ENCODE peak calls at places on chromosomes 16 and 17, in five cellular contexts. O is NCI-H2029, C is NCI-H460, I is endodermal cell, G is glomerular endothelial cell. Y is an unnamed sample.

GRCh38 chr17:40290629-40291296 is 3.1 kb downstream of the CDC6 start:
- DNase-seq in I (peak; percentile 76), C (peak; percentile 74), O (peak; percentile 63), G (no peak), Y (peak; percentile 58)

GRCh38 chr17:13600475-13601316 is 1.0 kb downstream of the HS3ST3A1 start:
- DNase-seq in G (no peak), C (no peak), O (no peak), I (peak; percentile 85), Y (peak; percentile 74)

GRCh38 chr16:69187387-69187890 is 475 bp downstream of the SNTB2 start:
- DNase-seq in G (no peak), I (peak; percentile 81), O (no peak), C (no peak), Y (peak; percentile 82)

GRCh38 chr17:39231587-39232551 is 6.1 kb upstream of the STAC2 start:
- DNase-seq in G (no peak), O (no peak), C (no peak), I (peak; percentile 92), Y (peak; percentile 94)

GRCh38 chr17:28317965-28318758 is 838 bp upstream of the TMEM97 start:
- DNase-seq in O (no peak), C (no peak), I (peak; percentile 84), G (no peak), Y (peak; percentile 74)

GRCh38 chr17:47834756-47835155 is 3.3 kb downstream of the LRRC46 start:
- DNase-seq in O (no peak), G (no peak), I (no peak), C (no peak), Y (no peak)

GRCh38 chr17:64406321-64407200 is 15.9 kb upstream of the PECAM1 start:
- DNase-seq in I (peak; percentile 69), G (no peak), C (no peak), O (peak; percentile 11), Y (no peak)

GRCh38 chr17:49969134-49969759 is at the start of gene DLX4:
- DNase-seq in C (no peak), G (no peak), O (no peak), I (peak; percentile 85), Y (peak; percentile 92)

GRCh38 chr16:23223368-23223767 is 40.8 kb downstream of the SCNN1G start:
- DNase-seq in O (no peak), C (no peak), G (no peak), I (peak; percentile 59), Y (no peak)

GRCh38 chr17:12620200-12620720 is 45.4 kb upstream of the MYOCD start:
- DNase-seq in O (no peak), G (no peak), C (peak; percentile 42), I (no peak), Y (peak; percentile 13)

GRCh38 chr17:17767096-17767470 is 69.7 kb downstream of the SREBF1 start:
- DNase-seq in G (no peak), C (no peak), O (no peak), I (no peak), Y (no peak)

GRCh38 chr16:70579648-70580630 is 56.3 kb downstream of the SF3B3 start:
- DNase-seq in G (no peak), C (no peak), O (no peak), I (peak; percentile 68), Y (peak; percentile 66)

GRCh38 chr17:7323731-7324437 is 5.3 kb downstream of the NEURL4 start:
- DNase-seq in G (no peak), O (no peak), C (no peak), I (peak; percentile 97), Y (peak; percentile 98)

GRCh38 chr17:3626831-3627565 is 9.1 kb downstream of the SHPK start:
- DNase-seq in I (no peak), C (no peak), G (no peak), O (no peak), Y (no peak)

GRCh38 chr16:2471016-2471652 is at the start of gene NTN3:
- DNase-seq in C (no peak), I (peak; percentile 76), G (no peak), O (no peak), Y (peak; percentile 96)

GRCh38 chr16:102060-102855 is 24.2 kb downstream of the MPG start:
- DNase-seq in G (no peak), C (no peak), O (no peak), I (no peak), Y (no peak)

GRCh38 chr16:56192971-56193936 is 2.0 kb downstream of the GNAO1 start:
- DNase-seq in C (no peak), G (no peak), O (no peak), I (peak; percentile 69), Y (peak; percentile 75)

GRCh38 chr16:82093901-82094300 is 58.8 kb downstream of the HSD17B2 start:
- DNase-seq in C (no peak), G (no peak), O (no peak), I (no peak), Y (no peak)

GRCh38 chr17:55407641-55408566 is 13.7 kb downstream of the MMD start:
- DNase-seq in G (no peak), I (no peak), O (no peak), C (no peak), Y (no peak)

GRCh38 chr17:42414782-42415409 is 8.2 kb downstream of the CAVIN1 start:
- DNase-seq in G (no peak), C (no peak), O (no peak), I (peak; percentile 67), Y (peak; percentile 66)

GRCh38 chr17:80724723-80725388 is 180.2 kb downstream of the RPTOR start:
- DNase-seq in I (no peak), G (no peak), C (peak; percentile 14), O (no peak), Y (no peak)

GRCh38 chr16:1039762-1040161 is 32.8 kb upstream of the SSTR5 start:
- DNase-seq in O (no peak), C (no peak), G (no peak), I (no peak), Y (no peak)

GRCh38 chr17:17757391-17757791 is 76.1 kb downstream of the RAI1 start:
- DNase-seq in I (no peak), G (no peak), C (no peak), O (peak; percentile 25), Y (no peak)

GRCh38 chr16:2829501-2830354 is at the start of gene ZG16B:
- DNase-seq in O (no peak), I (no peak), G (no peak), C (peak; percentile 37), Y (peak; percentile 46)

GRCh38 chr16:57578521-57579360 is 36.3 kb downstream of the ADGRG5 start:
- DNase-seq in O (no peak), G (no peak), C (no peak), I (no peak), Y (no peak)

GRCh38 chr17:40548982-40549680 is 16.1 kb downstream of the CCR7 start:
- DNase-seq in O (peak; percentile 66), C (peak; percentile 53), I (peak; percentile 51), G (no peak), Y (no peak)

GRCh38 chr17:44197980-44198720 is 1.5 kb downstream of the ATXN7L3 start:
- DNase-seq in O (no peak), C (no peak), I (no peak), G (no peak), Y (peak; percentile 72)

GRCh38 chr17:81238815-81239713 is at the start of the genes NDUFAF8 and TEPSIN:
- DNase-seq in C (peak; percentile 100), O (peak; percentile 96), G (peak; percentile 97), I (peak; percentile 100), Y (peak; percentile 100)

GRCh38 chr17:55794681-55795080 is 43.8 kb downstream of the PCTP start:
- DNase-seq in O (no peak), G (no peak), I (no peak), C (no peak), Y (no peak)

GRCh38 chr16:30654856-30655255 is 3.4 kb upstream of the FBRS start:
- DNase-seq in C (no peak), G (no peak), O (no peak), I (no peak), Y (peak; percentile 28)

GRCh38 chr17:66222772-66223350 is 6.4 kb downstream of the APOH start:
- DNase-seq in C (no peak), O (no peak), I (no peak), G (no peak), Y (no peak)

GRCh38 chr16:85151603-85152413 is 39.5 kb upstream of the CIBAR2 start:
- DNase-seq in I (no peak), C (no peak), O (no peak), G (no peak), Y (peak; percentile 84)

GRCh38 chr17:72104863-72105234 is 16.0 kb upstream of the SOX9 start:
- DNase-seq in I (peak; percentile 85), C (peak; percentile 56), G (no peak), O (no peak), Y (no peak)

GRCh38 chr16:47358816-47359215 is 102.0 kb downstream of the ITFG1 start:
- DNase-seq in O (no peak), I (no peak), G (no peak), C (no peak), Y (no peak)

GRCh38 chr16:48231675-48232214 is 12.4 kb upstream of the LONP2 start:
- DNase-seq in C (peak; percentile 19), G (no peak), I (peak; percentile 84), O (no peak), Y (peak; percentile 74)

GRCh38 chr16:63612462-63613227 is 1509.2 kb downstream of the CDH11 start:
- DNase-seq in O (no peak), G (no peak), C (no peak), I (no peak), Y (no peak)

GRCh38 chr17:76402711-76403110 is 18.3 kb downstream of the SPHK1 start:
- DNase-seq in G (no peak), C (no peak), O (no peak), I (no peak), Y (no peak)

GRCh38 chr17:3894927-3895343 is 2.1 kb upstream of the CAMKK1 start:
- DNase-seq in O (no peak), G (no peak), I (no peak), C (no peak), Y (no peak)